ENCODE peak calls at places on chromosomes 6 and 20, in eight cellular contexts. R is stimulated activated CD4-positive, alpha-beta T cell treated with anti-CD3 and anti-CD28 coated beads, TNF-alpha, amount 100 ng/mL, for 24 hours; T is G401; Z is AG08395; Q is HS-5; V is NAMALWA; W is Right ventricle myocardium inferior; J is activated naive CD4-positive, alpha-beta T cell. I is an unnamed sample.
A peak's percentile ranks its signal among the peaks of the same experiment; 100 is the strongest.

GRCh38 chr6:118774596-118774995 is 119.4 kb upstream of the ASF1A start:
- DNase-seq in R (no peak), T (no peak), Z (no peak), Q (no peak), V (no peak), W (no peak), J (no peak), I (peak; percentile 4)

GRCh38 chr6:72620866-72621242 is 1.0 kb upstream of the KCNQ5 start:
- DNase-seq in R (no peak), T (no peak), Z (no peak), Q (no peak), V (no peak), W (peak; percentile 62), J (no peak), I (no peak)

GRCh38 chr6:56693246-56693607 is 50.5 kb upstream of the DST start:
- DNase-seq in R (no peak), T (peak; percentile 82), Z (peak; percentile 77), Q (peak; percentile 80), V (no peak), W (peak; percentile 96), J (no peak), I (no peak)

GRCh38 chr6:7938562-7939185 is 28.1 kb upstream of the TXNDC5 start:
- DNase-seq in R (no peak), T (no peak), Z (no peak), Q (no peak), V (peak; percentile 50), W (no peak), J (no peak), I (no peak)

GRCh38 chr20:14049111-14049510 is 53.8 kb downstream of the MACROD2 start:
- DNase-seq in R (no peak), T (no peak), Z (no peak), Q (no peak), V (no peak), W (no peak), J (no peak), I (no peak)

GRCh38 chr20:51365670-51366069 is 176.8 kb downstream of the NFATC2 start:
- DNase-seq in R (no peak), T (no peak), Z (peak; percentile 81), Q (peak; percentile 100), V (no peak), W (no peak), J (no peak), I (no peak)

GRCh38 chr6:10837692-10837996 is 695 bp downstream of the MAK start:
- DNase-seq in R (no peak), T (peak; percentile 4), Z (no peak), Q (no peak), V (peak; percentile 51), W (no peak), J (no peak), I (no peak)

GRCh38 chr20:22499475-22500174 is 84.7 kb downstream of the FOXA2 start:
- DNase-seq in R (no peak), T (no peak), Z (no peak), Q (no peak), V (no peak), W (no peak), J (no peak), I (no peak)

GRCh38 chr6:159044899-159045727 is at the start of gene TAGAP:
- DNase-seq in R (peak; percentile 74), T (no peak), Z (peak; percentile 44), Q (no peak), V (peak; percentile 96), W (peak; percentile 89), J (peak; percentile 55), I (no peak)

GRCh38 chr6:113742342-113742741 is 114.8 kb upstream of the MARCKS start:
- DNase-seq in R (no peak), T (no peak), Z (no peak), Q (no peak), V (no peak), W (no peak), J (no peak), I (no peak)

GRCh38 chr6:83509416-83509815 is 2.9 kb upstream of the PRSS35 start:
- DNase-seq in R (no peak), T (no peak), Z (no peak), Q (no peak), V (no peak), W (no peak), J (no peak), I (no peak)

GRCh38 chr20:17875106-17875980 is 93.3 kb downstream of the SNX5 start:
- DNase-seq in R (no peak), T (peak; percentile 11), Z (peak; percentile 61), Q (no peak), V (no peak), W (peak; percentile 80), J (no peak), I (peak; percentile 36)

GRCh38 chr6:42084889-42085288 is 34.6 kb downstream of the TAF8 start:
- DNase-seq in R (no peak), T (no peak), Z (no peak), Q (no peak), V (no peak), W (no peak), J (no peak), I (no peak)

GRCh38 chr6:71332012-71332411 is 43.4 kb downstream of the OGFRL1 start:
- DNase-seq in R (no peak), T (no peak), Z (no peak), Q (no peak), V (no peak), W (no peak), J (no peak), I (no peak)

GRCh38 chr20:58546756-58547526 is 31.7 kb upstream of the APCDD1L start:
- DNase-seq in R (no peak), T (no peak), Z (no peak), Q (no peak), V (no peak), W (no peak), J (no peak), I (no peak)

GRCh38 chr20:60053125-60053812 is 95.0 kb downstream of the CDH26 start:
- DNase-seq in R (no peak), T (no peak), Z (no peak), Q (no peak), V (no peak), W (no peak), J (no peak), I (no peak)

GRCh38 chr20:61464634-61465033 is 212.6 kb downstream of the CDH4 start:
- DNase-seq in R (no peak), T (no peak), Z (no peak), Q (no peak), V (no peak), W (no peak), J (no peak), I (no peak)

GRCh38 chr6:110468696-110469095 is 7.7 kb downstream of the SLC22A16 start:
- DNase-seq in R (no peak), T (no peak), Z (no peak), Q (no peak), V (no peak), W (no peak), J (no peak), I (no peak)

GRCh38 chr20:33687370-33687915 is 1.3 kb upstream of the E2F1 start:
- DNase-seq in R (no peak), T (no peak), Z (no peak), Q (no peak), V (no peak), W (peak; percentile 55), J (no peak), I (no peak)

GRCh38 chr20:64261138-64261537 is 5.6 kb downstream of the PCMTD2 start:
- DNase-seq in R (no peak), T (no peak), Z (peak; percentile 65), Q (no peak), V (no peak), W (peak; percentile 60), J (no peak), I (no peak)

GRCh38 chr20:41170386-41171105 is 33.2 kb downstream of the PLCG1 start:
- DNase-seq in R (no peak), T (peak; percentile 79), Z (no peak), Q (no peak), V (no peak), W (no peak), J (no peak), I (no peak)

GRCh38 chr20:14234666-14235295 is 102.6 kb downstream of the FLRT3 start:
- DNase-seq in R (no peak), T (no peak), Z (peak; percentile 56), Q (peak; percentile 42), V (no peak), W (no peak), J (no peak), I (no peak)

GRCh38 chr20:41278936-41279335 is 38.6 kb downstream of the ZHX3 start:
- DNase-seq in R (no peak), T (no peak), Z (no peak), Q (no peak), V (no peak), W (no peak), J (no peak), I (no peak)

GRCh38 chr6:37971711-37972410 is 152.3 kb downstream of the ZFAND3 start:
- DNase-seq in R (no peak), T (no peak), Z (no peak), Q (no peak), V (peak; percentile 26), W (no peak), J (no peak), I (no peak)

GRCh38 chr6:168887621-168888020 is 366.0 kb downstream of the THBS2 start:
- DNase-seq in R (no peak), T (no peak), Z (no peak), Q (no peak), V (no peak), W (no peak), J (no peak), I (no peak)

GRCh38 chr20:6269163-6269873 is 146.5 kb upstream of the FERMT1 start:
- DNase-seq in R (no peak), T (no peak), Z (no peak), Q (no peak), V (peak; percentile 33), W (no peak), J (no peak), I (peak; percentile 29)